ENCODE peak calls at places on chromosome 22, in four cellular contexts. One of them, this sample, is unnamed.

GRCh38 chr22:47164514-47165337 is 402.3 kb downstream of the TBC1D22A start:
- DNase-seq in activated CD8-positive, alpha-beta memory T cell treated with anti-CD3 and anti-CD28 coated beads, Interleukin-2, amount 50 U/mL, for 4 hours: no peak
- DNase-seq in neuronal stem cell: peak; percentile 31
- DNase-seq in AG04450: no peak
- DNase-seq in this sample: peak; percentile 11

GRCh38 chr22:23080542-23081290 is 10.4 kb downstream of the GNAZ start:
- DNase-seq in activated CD8-positive, alpha-beta memory T cell treated with anti-CD3 and anti-CD28 coated beads, Interleukin-2, amount 50 U/mL, for 4 hours: no peak
- DNase-seq in neuronal stem cell: no peak
- DNase-seq in AG04450: no peak
- DNase-seq in this sample: no peak

GRCh38 chr22:20905415-20906386 is 11.5 kb upstream of the CRKL start:
- DNase-seq in activated CD8-positive, alpha-beta memory T cell treated with anti-CD3 and anti-CD28 coated beads, Interleukin-2, amount 50 U/mL, for 4 hours: no peak
- DNase-seq in neuronal stem cell: no peak
- DNase-seq in AG04450: no peak
- DNase-seq in this sample: no peak

GRCh38 chr22:27255580-27255979 is 546.0 kb downstream of the MN1 start:
- DNase-seq in activated CD8-positive, alpha-beta memory T cell treated with anti-CD3 and anti-CD28 coated beads, Interleukin-2, amount 50 U/mL, for 4 hours: no peak
- DNase-seq in neuronal stem cell: no peak
- DNase-seq in AG04450: no peak
- DNase-seq in this sample: no peak

GRCh38 chr22:31676700-31677099 is 14.7 kb upstream of the PISD start:
- DNase-seq in activated CD8-positive, alpha-beta memory T cell treated with anti-CD3 and anti-CD28 coated beads, Interleukin-2, amount 50 U/mL, for 4 hours: peak; percentile 92
- DNase-seq in neuronal stem cell: peak; percentile 51
- DNase-seq in AG04450: peak; percentile 57
- DNase-seq in this sample: peak; percentile 91

GRCh38 chr22:31162015-31162765 is 2.2 kb downstream of the RNF185 start:
- DNase-seq in activated CD8-positive, alpha-beta memory T cell treated with anti-CD3 and anti-CD28 coated beads, Interleukin-2, amount 50 U/mL, for 4 hours: no peak
- DNase-seq in neuronal stem cell: no peak
- DNase-seq in AG04450: no peak
- DNase-seq in this sample: no peak

GRCh38 chr22:33476716-33477115 is 418.5 kb upstream of the SYN3 start:
- DNase-seq in activated CD8-positive, alpha-beta memory T cell treated with anti-CD3 and anti-CD28 coated beads, Interleukin-2, amount 50 U/mL, for 4 hours: no peak
- DNase-seq in neuronal stem cell: no peak
- DNase-seq in AG04450: no peak
- DNase-seq in this sample: no peak

GRCh38 chr22:46905834-46906233 is 143.4 kb downstream of the TBC1D22A start:
- DNase-seq in activated CD8-positive, alpha-beta memory T cell treated with anti-CD3 and anti-CD28 coated beads, Interleukin-2, amount 50 U/mL, for 4 hours: no peak
- DNase-seq in neuronal stem cell: no peak
- DNase-seq in AG04450: no peak
- DNase-seq in this sample: no peak

GRCh38 chr22:42562684-42563083 is 8.9 kb downstream of the SERHL2 start:
- DNase-seq in activated CD8-positive, alpha-beta memory T cell treated with anti-CD3 and anti-CD28 coated beads, Interleukin-2, amount 50 U/mL, for 4 hours: no peak
- DNase-seq in neuronal stem cell: no peak
- DNase-seq in AG04450: no peak
- DNase-seq in this sample: no peak

GRCh38 chr22:41092023-41092817 is at the start of gene EP300:
- DNase-seq in activated CD8-positive, alpha-beta memory T cell treated with anti-CD3 and anti-CD28 coated beads, Interleukin-2, amount 50 U/mL, for 4 hours: peak; percentile 87
- DNase-seq in neuronal stem cell: peak; percentile 64
- DNase-seq in AG04450: no peak
- DNase-seq in this sample: peak; percentile 84

GRCh38 chr22:39290248-39290720 is 29.1 kb downstream of the RPL3 start:
- DNase-seq in activated CD8-positive, alpha-beta memory T cell treated with anti-CD3 and anti-CD28 coated beads, Interleukin-2, amount 50 U/mL, for 4 hours: no peak
- DNase-seq in neuronal stem cell: no peak
- DNase-seq in AG04450: no peak
- DNase-seq in this sample: no peak

GRCh38 chr22:25054943-25055511 is 102.5 kb downstream of the KIAA1671 start:
- DNase-seq in activated CD8-positive, alpha-beta memory T cell treated with anti-CD3 and anti-CD28 coated beads, Interleukin-2, amount 50 U/mL, for 4 hours: no peak
- DNase-seq in neuronal stem cell: no peak
- DNase-seq in AG04450: no peak
- DNase-seq in this sample: no peak

GRCh38 chr22:28969401-28970168 is 86.2 kb downstream of the ZNRF3 start:
- DNase-seq in activated CD8-positive, alpha-beta memory T cell treated with anti-CD3 and anti-CD28 coated beads, Interleukin-2, amount 50 U/mL, for 4 hours: no peak
- DNase-seq in neuronal stem cell: no peak
- DNase-seq in AG04450: no peak
- DNase-seq in this sample: no peak

GRCh38 chr22:47328550-47329243 is 566.2 kb downstream of the TBC1D22A start:
- DNase-seq in activated CD8-positive, alpha-beta memory T cell treated with anti-CD3 and anti-CD28 coated beads, Interleukin-2, amount 50 U/mL, for 4 hours: no peak
- DNase-seq in neuronal stem cell: no peak
- DNase-seq in AG04450: peak; percentile 83
- DNase-seq in this sample: no peak

GRCh38 chr22:20659920-20660319 is 114.0 kb upstream of the SERPIND1 start:
- DNase-seq in activated CD8-positive, alpha-beta memory T cell treated with anti-CD3 and anti-CD28 coated beads, Interleukin-2, amount 50 U/mL, for 4 hours: no peak
- DNase-seq in neuronal stem cell: no peak
- DNase-seq in AG04450: no peak
- DNase-seq in this sample: no peak

GRCh38 chr22:20159088-20159487 is 8.2 kb upstream of the CCDC188 start:
- DNase-seq in activated CD8-positive, alpha-beta memory T cell treated with anti-CD3 and anti-CD28 coated beads, Interleukin-2, amount 50 U/mL, for 4 hours: no peak
- DNase-seq in neuronal stem cell: no peak
- DNase-seq in AG04450: no peak
- DNase-seq in this sample: no peak

GRCh38 chr22:17931400-17931825 is 92.9 kb downstream of the MICAL3 start:
- DNase-seq in activated CD8-positive, alpha-beta memory T cell treated with anti-CD3 and anti-CD28 coated beads, Interleukin-2, amount 50 U/mL, for 4 hours: no peak
- DNase-seq in neuronal stem cell: no peak
- DNase-seq in AG04450: no peak
- DNase-seq in this sample: no peak

GRCh38 chr22:50522208-50522805 is 3.1 kb downstream of the SCO2 start:
- DNase-seq in activated CD8-positive, alpha-beta memory T cell treated with anti-CD3 and anti-CD28 coated beads, Interleukin-2, amount 50 U/mL, for 4 hours: no peak
- DNase-seq in neuronal stem cell: no peak
- DNase-seq in AG04450: no peak
- DNase-seq in this sample: no peak

This sample was measured in activated naive CD8-positive, alpha-beta T cell treated with anti-CD3 and anti-CD28 coated beads, Interleukin-2, amount 10 ng/mL, durations not matched to agents 7 days and 5 days.